ENCODE peak calls at places on chromosomes 13 and 19, in ten cellular contexts. L is fibroblast of mammary gland; K is SK-N-SH; R is AG04449; O is HFFc6; M is breast epithelium; W is ascending aorta; V is progenitor cell of endocrine pancreas; S is neural crest cell; Y is CD4-positive, alpha-beta T cell. D is an unnamed sample.

GRCh38 chr13:30898721-30899188 is 7.3 kb upstream of the MEDAG start:
- DNase-seq in M (no peak), S (no peak), Y (no peak), O (peak), W (peak), L (peak), V (no peak), K (no peak), R (peak), D (peak)

GRCh38 chr19:38841787-38842438 is 7.9 kb downstream of the HNRNPL start:
- DNase-seq in Y (peak), K (no peak), O (no peak), S (no peak), W (no peak), V (no peak), M (no peak), L (no peak), R (no peak), D (no peak)

GRCh38 chr13:25844559-25845434 is 207.0 kb downstream of the SHISA2 start:
- DNase-seq in K (no peak), V (no peak), Y (no peak), L (no peak), M (no peak), O (no peak), S (no peak), W (no peak), R (no peak), D (no peak)

GRCh38 chr19:45145270-45146189 is 15.3 kb downstream of the NKPD1 start:
- DNase-seq in W (no peak), O (no peak), V (no peak), K (no peak), L (no peak), M (no peak), R (no peak), Y (no peak), S (no peak), D (no peak)

GRCh38 chr19:7874857-7875393 is 735 bp upstream of the PRR36 start:
- DNase-seq in Y (no peak), S (no peak), R (no peak), L (no peak), K (no peak), O (no peak), M (no peak), V (no peak), W (no peak), D (no peak)

GRCh38 chr13:30276178-30276577 is 31.2 kb downstream of the KATNAL1 start:
- DNase-seq in R (no peak), V (no peak), M (no peak), L (no peak), K (no peak), W (no peak), O (no peak), Y (no peak), S (no peak), D (no peak)

GRCh38 chr13:94959616-94960015 is 247.3 kb upstream of the SOX21 start:
- DNase-seq in S (no peak), R (no peak), O (no peak), L (no peak), Y (no peak), K (no peak), M (no peak), W (no peak), V (no peak), D (no peak)

GRCh38 chr13:28679628-28680027 is 20.7 kb downstream of the POMP start:
- DNase-seq in O (no peak), W (no peak), Y (no peak), S (no peak), R (no peak), K (no peak), V (no peak), L (peak), M (no peak), D (no peak)

GRCh38 chr19:912181-913079 is 589 bp downstream of the R3HDM4 start:
- DNase-seq in Y (peak), S (no peak), O (no peak), K (no peak), R (no peak), W (no peak), M (no peak), V (no peak), L (no peak), D (no peak)

GRCh38 chr19:18672606-18673337 is 10.7 kb upstream of the CRTC1 start:
- DNase-seq in S (no peak), R (no peak), L (peak), K (no peak), M (no peak), O (no peak), V (no peak), W (no peak), Y (no peak), D (no peak)

DNA sequence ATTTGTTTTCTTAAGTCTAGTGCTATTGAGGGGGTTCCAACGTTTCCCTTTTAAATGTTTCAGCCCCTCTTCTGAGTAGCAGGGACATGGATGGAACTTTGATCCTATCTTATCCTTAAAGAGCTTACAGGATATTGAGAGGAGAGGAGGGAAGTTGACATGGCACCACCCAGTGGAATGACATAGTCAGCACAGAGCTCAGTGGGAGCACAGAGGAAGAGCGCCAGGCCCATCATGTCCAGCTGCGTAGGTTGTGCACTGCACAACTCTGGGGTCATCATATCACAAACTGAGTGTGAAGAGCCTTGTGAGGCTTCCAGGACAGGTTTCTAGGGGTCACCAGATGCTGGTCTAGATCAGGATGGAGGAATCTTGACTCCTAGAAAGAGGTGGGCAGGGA is 4.6 kb upstream of the CDC42EP5 start:
- DNase-seq in V (no peak), W (no peak), K (no peak), M (no peak), S (no peak), Y (no peak), L (no peak), O (no peak), R (no peak), D (no peak)
- TF ChIP-seq CTCF in V (no peak), W (no peak), K (peak), M (no peak), S (no peak), Y (no peak), L (peak), O (peak), R (no peak), D (no peak)

GRCh38 chr19:9430444-9430843 is 4.9 kb downstream of the ZNF266 start:
- DNase-seq in L (no peak), V (no peak), O (no peak), M (no peak), S (no peak), Y (no peak), K (no peak), R (no peak), W (no peak), D (no peak)

GRCh38 chr19:9427941-9428340 is 7.4 kb downstream of the ZNF266 start:
- DNase-seq in R (no peak), W (no peak), Y (no peak), M (no peak), O (no peak), K (no peak), L (no peak), V (no peak), S (no peak), D (no peak)

GRCh38 chr19:9436358-9436757 is 985 bp upstream of the ZNF266 start:
- DNase-seq in O (no peak), L (no peak), K (no peak), S (no peak), M (no peak), V (no peak), W (no peak), R (no peak), Y (no peak), D (no peak)

GRCh38 chr19:9435279-9436268 is at the start of gene ZNF266:
- DNase-seq in M (peak), K (peak), O (peak), W (peak), L (peak), S (peak), Y (peak), R (peak), V (peak), D (peak)

GRCh38 chr19:9431475-9431874 is 3.9 kb downstream of the ZNF266 start:
- DNase-seq in M (no peak), W (no peak), V (peak), O (peak), K (peak), L (peak), R (no peak), S (peak), Y (peak), D (peak)
- TF ChIP-seq CTCF in M (no peak), W (no peak), V (peak), O (peak), K (peak), L (peak), R (peak), S (peak), Y (peak), D (peak)

GRCh38 chr13:40668335-40668734 is 1.9 kb upstream of the FOXO1 start:
- DNase-seq in R (no peak), O (no peak), Y (peak), W (no peak), S (no peak), L (no peak), K (no peak), V (no peak), M (no peak), D (peak)
- TF ChIP-seq CTCF in R (peak), O (peak), Y (peak), W (peak), S (peak), L (peak), K (no peak), V (peak), M (no peak), D (peak)

DNA sequence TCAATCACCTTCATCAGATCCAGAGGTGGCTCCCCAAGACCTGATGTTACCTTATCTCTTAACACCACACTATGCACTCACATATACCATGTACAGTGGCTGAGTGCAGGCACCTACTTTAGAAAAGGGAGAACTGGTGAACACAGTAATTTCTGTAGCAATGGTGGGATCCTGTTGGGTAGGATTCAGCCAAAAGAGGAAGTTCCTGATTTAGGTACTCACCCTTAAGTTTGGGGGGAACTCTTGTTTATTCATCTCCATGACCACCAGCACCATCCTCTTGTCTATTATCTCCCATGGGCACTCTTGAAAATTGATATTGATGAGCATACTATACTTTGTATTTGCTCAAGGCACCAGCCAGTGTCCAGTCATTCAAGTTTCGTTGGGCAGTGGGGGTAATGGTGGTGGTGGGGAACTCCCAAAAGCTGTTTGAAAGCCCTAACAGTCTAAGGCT is 324.4 kb downstream of the LMO7 start:
- DNase-seq in V (no peak), L (no peak), Y (no peak), S (no peak), R (no peak), O (no peak), W (no peak), K (no peak), M (no peak), D (no peak)
- TF ChIP-seq CTCF in V (no peak), L (no peak), Y (no peak), S (no peak), R (no peak), O (no peak), W (no peak), K (no peak), M (no peak), D (no peak)

GRCh38 chr19:17389957-17390664 is 3.9 kb downstream of the CCDC194 start:
- DNase-seq in Y (no peak), O (no peak), L (no peak), K (no peak), R (no peak), W (no peak), M (no peak), S (peak), V (no peak), D (peak)
- TF ChIP-seq CTCF in Y (no peak), O (peak), L (no peak), K (peak), R (peak), W (no peak), M (no peak), S (peak), V (peak), D (peak)

DNA sequence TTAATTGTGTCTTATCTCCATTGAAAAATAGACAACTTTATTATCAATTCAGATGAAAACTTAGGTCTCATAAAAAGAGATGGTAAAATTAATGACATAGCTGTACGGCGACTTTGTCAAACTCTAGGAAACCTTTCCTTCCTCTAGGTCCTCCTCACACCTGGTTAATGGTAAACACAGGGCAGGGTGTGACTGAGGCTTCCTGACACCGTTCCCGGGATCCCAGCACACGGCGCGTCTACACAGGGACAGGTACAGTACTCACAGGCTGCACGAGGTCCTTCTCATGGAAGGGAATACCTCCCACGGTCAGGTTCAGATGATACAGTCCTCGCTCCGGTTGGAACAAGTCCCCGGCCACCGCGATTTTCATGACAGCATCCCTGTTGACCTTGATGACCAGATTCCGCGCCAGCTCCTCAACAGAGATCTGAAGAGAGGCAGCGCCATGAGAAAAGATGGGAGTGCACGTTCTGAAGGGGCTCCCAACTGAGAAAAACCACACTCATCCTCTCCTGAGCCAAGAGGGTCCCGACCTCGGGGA is 35.5 kb downstream of the GAS6 start:
- DNase-seq in V (no peak), K (no peak), R (no peak), S (no peak), Y (no peak), W (no peak), M (no peak), L (no peak), O (no peak), D (no peak)
- TF ChIP-seq CTCF in V (no peak), K (no peak), R (no peak), S (no peak), Y (no peak), W (no peak), M (no peak), L (no peak), O (no peak), D (no peak)

GRCh38 chr19:11261902-11262839 is at the start of gene DOCK6:
- DNase-seq in O (no peak), Y (no peak), R (no peak), W (no peak), V (peak), L (no peak), K (peak), S (peak), M (no peak), D (peak)
- TF ChIP-seq CTCF in O (peak), Y (no peak), R (peak), W (peak), V (peak), L (no peak), K (peak), S (peak), M (no peak), D (no peak)

DNA sequence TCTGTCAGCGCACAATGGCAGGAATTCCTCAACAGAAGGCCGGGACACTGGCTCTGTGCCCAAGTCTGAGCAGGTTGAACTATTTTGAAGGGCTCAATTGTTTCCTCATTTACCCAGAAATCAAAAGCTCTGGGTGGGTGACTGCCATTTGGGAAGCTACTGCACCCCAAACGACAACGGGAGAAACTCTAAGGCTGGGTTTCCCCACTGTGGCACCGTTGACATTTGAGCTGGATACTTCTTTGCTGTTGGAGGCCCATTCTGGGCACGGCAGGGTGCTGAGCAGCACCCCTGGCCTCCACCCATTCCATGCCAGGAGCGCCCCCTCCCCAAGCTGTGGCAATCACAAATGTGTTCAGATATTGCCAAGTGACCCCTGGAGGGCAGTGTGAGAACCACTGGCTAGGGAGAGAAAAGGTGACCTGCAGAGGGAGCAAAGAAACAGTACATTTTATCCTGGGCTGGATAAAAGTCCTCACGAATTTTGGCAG is 62.5 kb downstream of the RFX2 start:
- DNase-seq in S (peak), W (no peak), M (peak), R (no peak), Y (no peak), L (peak), K (peak), O (peak), V (peak), D (peak)
- TF ChIP-seq CTCF in S (peak), W (peak), M (no peak), R (peak), Y (no peak), L (peak), K (peak), O (peak), V (peak), D (peak)

GRCh38 chr19:6271721-6272410 is 7.9 kb downstream of the MLLT1 start:
- DNase-seq in K (peak), L (peak), R (no peak), Y (no peak), O (peak), W (no peak), S (no peak), V (no peak), M (peak), D (no peak)
- TF ChIP-seq CTCF in K (peak), L (no peak), R (peak), Y (no peak), O (peak), W (no peak), S (no peak), V (no peak), M (no peak), D (no peak)

D was measured in endothelial cell.